ENCODE peak calls at places on chromosomes 11 and 22, in five cellular contexts. One of them, this sample, is unnamed.

GRCh38 chr22:37186228-37186996 is 1.6 kb downstream of the C1QTNF6 start:
- DNase-seq in SK-MEL-5: peak
- DNase-seq in effector memory CD4-positive, alpha-beta T cell: no peak
- DNase-seq in A673: peak
- DNase-seq in LHCN-M2: peak
- DNase-seq in this sample: no peak

GRCh38 chr22:46259374-46259773 is 3.8 kb downstream of the PKDREJ start:
- DNase-seq in SK-MEL-5: no peak
- DNase-seq in effector memory CD4-positive, alpha-beta T cell: no peak
- DNase-seq in A673: peak
- DNase-seq in LHCN-M2: no peak
- DNase-seq in this sample: no peak

GRCh38 chr22:35446365-35446764 is 46.4 kb downstream of the MCM5 start:
- DNase-seq in SK-MEL-5: peak
- DNase-seq in effector memory CD4-positive, alpha-beta T cell: no peak
- DNase-seq in A673: no peak
- DNase-seq in LHCN-M2: peak
- DNase-seq in this sample: no peak

GRCh38 chr11:35723493-35724284 is 61.1 kb downstream of the TRIM44 start:
- DNase-seq in SK-MEL-5: no peak
- DNase-seq in effector memory CD4-positive, alpha-beta T cell: no peak
- DNase-seq in A673: peak
- DNase-seq in LHCN-M2: no peak
- DNase-seq in this sample: no peak

GRCh38 chr11:61975638-61976419 is 8.4 kb upstream of the FTH1 start:
- DNase-seq in SK-MEL-5: no peak
- DNase-seq in effector memory CD4-positive, alpha-beta T cell: no peak
- DNase-seq in A673: no peak
- DNase-seq in LHCN-M2: no peak
- DNase-seq in this sample: no peak

GRCh38 chr11:57599381-57599780 is 1.9 kb downstream of the SERPING1 start:
- DNase-seq in SK-MEL-5: no peak
- DNase-seq in effector memory CD4-positive, alpha-beta T cell: no peak
- DNase-seq in A673: no peak
- DNase-seq in LHCN-M2: no peak
- DNase-seq in this sample: no peak

GRCh38 chr11:88398372-88399140 is 61.0 kb upstream of the CTSC start:
- DNase-seq in SK-MEL-5: peak
- DNase-seq in effector memory CD4-positive, alpha-beta T cell: no peak
- DNase-seq in A673: no peak
- DNase-seq in LHCN-M2: peak
- DNase-seq in this sample: no peak

GRCh38 chr11:78476066-78476465 is 58.4 kb upstream of the GAB2 start:
- DNase-seq in SK-MEL-5: peak
- DNase-seq in effector memory CD4-positive, alpha-beta T cell: no peak
- DNase-seq in A673: no peak
- DNase-seq in LHCN-M2: no peak
- DNase-seq in this sample: no peak

GRCh38 chr11:133711545-133711944 is 133.8 kb downstream of the SPATA19 start:
- DNase-seq in SK-MEL-5: no peak
- DNase-seq in effector memory CD4-positive, alpha-beta T cell: no peak
- DNase-seq in A673: no peak
- DNase-seq in LHCN-M2: no peak
- DNase-seq in this sample: no peak

GRCh38 chr11:126122863-126123262 is 60.2 kb upstream of the CDON start:
- DNase-seq in SK-MEL-5: no peak
- DNase-seq in effector memory CD4-positive, alpha-beta T cell: no peak
- DNase-seq in A673: peak
- DNase-seq in LHCN-M2: no peak
- DNase-seq in this sample: no peak

GRCh38 chr11:2102132-2102882 is 36.9 kb downstream of the IGF2 start:
- DNase-seq in SK-MEL-5: no peak
- DNase-seq in effector memory CD4-positive, alpha-beta T cell: no peak
- DNase-seq in A673: no peak
- DNase-seq in LHCN-M2: no peak
- DNase-seq in this sample: no peak

GRCh38 chr22:42419328-42419881 is 12.8 kb downstream of the NFAM1 start:
- DNase-seq in SK-MEL-5: no peak
- DNase-seq in effector memory CD4-positive, alpha-beta T cell: no peak
- DNase-seq in A673: no peak
- DNase-seq in LHCN-M2: no peak
- DNase-seq in this sample: no peak

GRCh38 chr11:93510196-93510898 is 32.8 kb downstream of the SMCO4 start:
- DNase-seq in SK-MEL-5: no peak
- DNase-seq in effector memory CD4-positive, alpha-beta T cell: no peak
- DNase-seq in A673: no peak
- DNase-seq in LHCN-M2: no peak
- DNase-seq in this sample: no peak

GRCh38 chr22:32475428-32476010 is 908 bp downstream of the FBXO7 start:
- DNase-seq in SK-MEL-5: no peak
- DNase-seq in effector memory CD4-positive, alpha-beta T cell: no peak
- DNase-seq in A673: peak
- DNase-seq in LHCN-M2: no peak
- DNase-seq in this sample: no peak

GRCh38 chr11:13929551-13929950 is 33.0 kb upstream of the SPON1 start:
- DNase-seq in SK-MEL-5: no peak
- DNase-seq in effector memory CD4-positive, alpha-beta T cell: no peak
- DNase-seq in A673: no peak
- DNase-seq in LHCN-M2: no peak
- DNase-seq in this sample: no peak

GRCh38 chr22:26681395-26681821 is 24.0 kb downstream of the MIAT start:
- DNase-seq in SK-MEL-5: no peak
- DNase-seq in effector memory CD4-positive, alpha-beta T cell: no peak
- DNase-seq in A673: peak
- DNase-seq in LHCN-M2: peak
- DNase-seq in this sample: no peak

GRCh38 chr22:41732096-41732772 is 32.9 kb downstream of the MEI1 start:
- DNase-seq in SK-MEL-5: no peak
- DNase-seq in effector memory CD4-positive, alpha-beta T cell: no peak
- DNase-seq in A673: no peak
- DNase-seq in LHCN-M2: no peak
- DNase-seq in this sample: no peak

GRCh38 chr22:23180301-23180892 is at the start of gene BCR:
- DNase-seq in SK-MEL-5: peak
- DNase-seq in effector memory CD4-positive, alpha-beta T cell: peak
- DNase-seq in A673: peak
- DNase-seq in LHCN-M2: peak
- DNase-seq in this sample: peak

GRCh38 chr11:70297341-70297740 is 26.9 kb downstream of the PPFIA1 start:
- DNase-seq in SK-MEL-5: peak
- DNase-seq in effector memory CD4-positive, alpha-beta T cell: no peak
- DNase-seq in A673: no peak
- DNase-seq in LHCN-M2: peak
- DNase-seq in this sample: no peak

GRCh38 chr11:36487619-36488018 is 22.5 kb downstream of the TRAF6 start:
- DNase-seq in SK-MEL-5: no peak
- DNase-seq in effector memory CD4-positive, alpha-beta T cell: no peak
- DNase-seq in A673: peak
- DNase-seq in LHCN-M2: no peak
- DNase-seq in this sample: no peak

GRCh38 chr11:73584831-73585230 is 13.1 kb downstream of the FAM168A start:
- DNase-seq in SK-MEL-5: no peak
- DNase-seq in effector memory CD4-positive, alpha-beta T cell: no peak
- DNase-seq in A673: no peak
- DNase-seq in LHCN-M2: no peak
- DNase-seq in this sample: no peak

GRCh38 chr22:46147471-46148267 is 2.7 kb upstream of the PPARA start:
- DNase-seq in SK-MEL-5: no peak
- DNase-seq in effector memory CD4-positive, alpha-beta T cell: no peak
- DNase-seq in A673: no peak
- DNase-seq in LHCN-M2: no peak
- DNase-seq in this sample: no peak

GRCh38 chr22:40741116-40741515 is 61.8 kb downstream of the MCHR1 start:
- DNase-seq in SK-MEL-5: no peak
- DNase-seq in effector memory CD4-positive, alpha-beta T cell: no peak
- DNase-seq in A673: no peak
- DNase-seq in LHCN-M2: no peak
- DNase-seq in this sample: no peak

GRCh38 chr11:122045181-122045586 is 70.8 kb downstream of the BLID start:
- DNase-seq in SK-MEL-5: no peak
- DNase-seq in effector memory CD4-positive, alpha-beta T cell: no peak
- DNase-seq in A673: peak
- DNase-seq in LHCN-M2: peak
- DNase-seq in this sample: no peak

GRCh38 chr22:27397948-27398330 is 403.6 kb downstream of the MN1 start:
- DNase-seq in SK-MEL-5: no peak
- DNase-seq in effector memory CD4-positive, alpha-beta T cell: no peak
- DNase-seq in A673: no peak
- DNase-seq in LHCN-M2: no peak
- DNase-seq in this sample: no peak

GRCh38 chr11:1523779-1524178 is 37.2 kb upstream of the MOB2 start:
- DNase-seq in SK-MEL-5: no peak
- DNase-seq in effector memory CD4-positive, alpha-beta T cell: no peak
- DNase-seq in A673: no peak
- DNase-seq in LHCN-M2: no peak
- DNase-seq in this sample: no peak

GRCh38 chr11:16925495-16926065 is 88.6 kb downstream of the PLEKHA7 start:
- DNase-seq in SK-MEL-5: no peak
- DNase-seq in effector memory CD4-positive, alpha-beta T cell: no peak
- DNase-seq in A673: no peak
- DNase-seq in LHCN-M2: no peak
- DNase-seq in this sample: no peak

GRCh38 chr22:29309332-29310064 is 3.0 kb downstream of the GAS2L1 start:
- DNase-seq in SK-MEL-5: no peak
- DNase-seq in effector memory CD4-positive, alpha-beta T cell: no peak
- DNase-seq in A673: no peak
- DNase-seq in LHCN-M2: no peak
- DNase-seq in this sample: no peak

GRCh38 chr11:44446341-44446712 is 119.1 kb upstream of the CD82 start:
- DNase-seq in SK-MEL-5: no peak
- DNase-seq in effector memory CD4-positive, alpha-beta T cell: no peak
- DNase-seq in A673: no peak
- DNase-seq in LHCN-M2: no peak
- DNase-seq in this sample: no peak

GRCh38 chr11:62602141-62603071 is 741 bp upstream of the MTA2 start:
- DNase-seq in SK-MEL-5: no peak
- DNase-seq in effector memory CD4-positive, alpha-beta T cell: no peak
- DNase-seq in A673: peak
- DNase-seq in LHCN-M2: no peak
- DNase-seq in this sample: peak

GRCh38 chr11:23123766-23124165 is 263.5 kb upstream of the CCDC179 start:
- DNase-seq in SK-MEL-5: peak
- DNase-seq in effector memory CD4-positive, alpha-beta T cell: no peak
- DNase-seq in A673: no peak
- DNase-seq in LHCN-M2: peak
- DNase-seq in this sample: no peak

GRCh38 chr22:40626826-40627225 is 9.7 kb downstream of the MRTFA start:
- DNase-seq in SK-MEL-5: no peak
- DNase-seq in effector memory CD4-positive, alpha-beta T cell: no peak
- DNase-seq in A673: no peak
- DNase-seq in LHCN-M2: no peak
- DNase-seq in this sample: no peak

GRCh38 chr22:47781024-47781423 is 1018.6 kb downstream of the TBC1D22A start:
- DNase-seq in SK-MEL-5: no peak
- DNase-seq in effector memory CD4-positive, alpha-beta T cell: no peak
- DNase-seq in A673: no peak
- DNase-seq in LHCN-M2: no peak
- DNase-seq in this sample: no peak

This sample was measured in activated T-helper 9 cell treated with anti-CD3 and anti-CD28 coated beads, Interleukin-2, amount 50 U/mL, for 16 hours.